ENCODE peak calls at places on chromosomes 16 and 17, in eight cellular contexts. J is body of pancreas; O is CD8-positive, alpha-beta T cell; L is DND-41; W is HepG2; B is OCI-LY7; N is heart right ventricle; A is ascending aorta. Q is an unnamed sample.
A peak's percentile ranks its signal among the peaks of the same experiment; 100 is the strongest.

GRCh38 chr16:48523415-48524204 is 86.4 kb downstream of the N4BP1 start:
- DNase-seq in J (no peak), O (no peak), L (no peak), W (no peak), B (no peak), N (no peak), A (no peak), Q (no peak)

GRCh38 chr17:42050360-42051012 is at the start of gene C17orf113:
- DNase-seq in J (peak; percentile 77), O (peak; percentile 73), L (no peak), W (peak; percentile 51), B (no peak), N (peak; percentile 59), A (no peak), Q (peak; percentile 31)

GRCh38 chr16:49757744-49758069 is 98.2 kb downstream of the ZNF423 start:
- DNase-seq in J (no peak), O (no peak), L (no peak), W (no peak), B (no peak), N (no peak), A (no peak), Q (no peak)

GRCh38 chr16:30060354-30061194 is 5.0 kb upstream of the ALDOA start:
- DNase-seq in J (no peak), O (no peak), L (no peak), W (no peak), B (no peak), N (peak; percentile 56), A (no peak), Q (no peak)

GRCh38 chr17:78252111-78252634 is 20.7 kb downstream of the TMEM235 start:
- DNase-seq in J (peak; percentile 14), O (peak; percentile 91), L (peak; percentile 88), W (no peak), B (peak; percentile 94), N (no peak), A (no peak), Q (peak; percentile 97)

GRCh38 chr16:23435500-23435899 is 17.5 kb downstream of the COG7 start:
- DNase-seq in J (peak; percentile 64), O (peak; percentile 70), L (peak; percentile 74), W (peak; percentile 77), B (peak; percentile 78), N (peak; percentile 41), A (peak; percentile 14), Q (peak; percentile 48)

GRCh38 chr16:88691924-88692560 is 5.7 kb upstream of the SNAI3 start:
- DNase-seq in J (no peak), O (no peak), L (peak; percentile 49), W (no peak), B (no peak), N (no peak), A (no peak), Q (no peak)

GRCh38 chr17:56896968-56897359 is 16.9 kb downstream of the TRIM25 start:
- DNase-seq in J (peak; percentile 32), O (no peak), L (no peak), W (no peak), B (peak; percentile 27), N (no peak), A (no peak), Q (no peak)

GRCh38 chr17:48213797-48214196 is 106.2 kb downstream of the SNX11 start:
- DNase-seq in J (peak; percentile 13), O (no peak), L (no peak), W (no peak), B (no peak), N (no peak), A (no peak), Q (no peak)

GRCh38 chr16:87795336-87795735 is 29.6 kb upstream of the KLHDC4 start:
- DNase-seq in J (no peak), O (no peak), L (no peak), W (no peak), B (no peak), N (no peak), A (no peak), Q (no peak)

DNA sequence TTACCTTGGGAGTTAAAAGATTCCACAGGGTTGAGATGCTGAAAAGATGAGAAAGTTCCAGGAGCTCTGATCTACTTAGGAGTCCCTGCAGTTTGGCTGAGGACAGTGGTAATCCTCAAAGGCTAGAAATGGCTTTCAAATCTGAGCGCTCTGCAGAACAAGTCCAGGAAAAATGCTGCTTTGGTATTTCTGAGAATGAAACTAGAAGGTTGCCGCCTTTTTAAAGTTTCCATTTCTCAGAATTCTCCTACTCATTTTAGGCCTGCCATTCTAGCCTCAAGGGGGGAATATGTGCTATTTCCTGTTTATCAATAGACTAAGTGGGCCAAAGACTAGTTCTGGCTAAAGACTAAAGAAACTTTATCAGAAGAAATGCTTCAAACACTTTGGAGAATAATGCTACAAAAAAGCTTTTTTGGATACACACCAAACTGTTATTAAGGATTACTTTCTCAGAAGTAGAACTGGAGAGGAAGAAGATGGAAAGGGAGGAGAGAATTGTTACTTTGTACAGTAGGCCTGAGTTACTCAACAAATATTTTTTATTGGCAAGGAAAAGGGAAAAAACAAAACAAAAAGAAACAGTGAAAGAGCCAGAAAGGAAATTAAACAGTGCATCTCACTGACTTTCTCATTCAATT is at the start of gene SLFN12L:
- DNase-seq in J (no peak), O (no peak), L (peak; percentile 83), W (no peak), B (no peak), N (no peak), A (no peak), Q (peak; percentile 51)
- H3K27ac ChIP-seq in J (no peak within 1 kb of the TSS), O (peak within 1 kb of the TSS; percentile 59), L (peak within 1 kb of the TSS; percentile 96), W (no peak within 1 kb of the TSS), B (no peak within 1 kb of the TSS), N (peak within 1 kb of the TSS; percentile 88), A (no peak within 1 kb of the TSS), Q (peak within 1 kb of the TSS; percentile 74)

GRCh38 chr16:456891-457483 is 31.5 kb downstream of the RAB11FIP3 start:
- DNase-seq in J (no peak), O (no peak), L (no peak), W (no peak), B (no peak), N (no peak), A (no peak), Q (no peak)
- H3K4me3 ChIP-seq in J (no peak overlapping the region), O (no peak overlapping the region), L (no peak overlapping the region), W (no peak overlapping the region), B (no peak overlapping the region), N (no peak overlapping the region), A (no peak overlapping the region), Q (no peak overlapping the region)

DNA sequence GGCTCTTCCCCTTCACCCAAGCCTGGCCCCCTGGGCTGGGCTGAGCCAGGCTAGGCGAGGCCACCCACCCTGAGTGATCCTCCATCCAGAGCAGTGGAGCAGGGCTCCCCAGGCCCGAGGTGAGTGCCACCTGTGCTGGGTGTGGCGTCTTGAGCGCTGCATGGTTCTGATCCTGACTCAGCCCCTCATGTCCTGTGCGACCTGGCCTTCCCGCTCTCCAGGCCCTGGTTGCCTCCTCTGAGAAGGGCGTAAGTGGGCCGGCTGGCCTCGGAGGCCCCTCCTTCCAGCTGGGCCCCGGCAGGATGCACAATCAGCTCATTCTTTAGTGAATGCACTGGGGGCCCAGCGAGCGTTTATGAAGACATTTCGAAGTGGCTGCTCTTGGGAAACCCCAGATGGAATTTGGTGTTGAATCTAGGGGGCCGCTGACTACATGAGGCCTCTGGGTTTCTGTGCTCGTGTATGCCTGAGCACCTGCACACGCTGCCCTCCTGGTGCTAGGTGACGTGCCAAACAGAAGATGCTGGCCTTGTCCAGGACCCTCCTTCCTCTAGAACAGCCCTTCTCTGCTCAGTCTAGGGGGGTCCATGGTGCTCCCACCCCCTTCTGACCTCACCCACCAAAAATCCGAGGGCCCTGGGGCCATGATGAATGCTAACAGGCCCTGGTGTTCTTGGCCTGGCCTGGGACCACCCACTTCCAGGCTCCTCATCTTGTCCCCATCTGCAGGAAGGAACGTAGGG is 3.7 kb upstream of the TMEM92 start:
- DNase-seq in J (peak; percentile 7), O (no peak), L (no peak), W (no peak), B (no peak), N (peak; percentile 37), A (no peak), Q (no peak)
- H3K4me1 ChIP-seq in J (peaks cover 16% of the 10 kb centered on the region), O (peaks cover 6% of the 10 kb centered on the region), L (peaks cover 10% of the 10 kb centered on the region), W (peaks cover 31% of the 10 kb centered on the region), B (no peaks in the 10 kb centered on the region), N (peaks cover 46% of the 10 kb centered on the region), A (peaks cover 16% of the 10 kb centered on the region), Q (no peaks in the 10 kb centered on the region)

GRCh38 chr17:4854181-4854681 is 21.1 kb downstream of the MINK1 start:
- DNase-seq in J (no peak), O (no peak), L (no peak), W (peak; percentile 23), B (no peak), N (no peak), A (no peak), Q (no peak)

GRCh38 chr17:4856271-4856936 is 23.3 kb downstream of the MINK1 start:
- DNase-seq in J (no peak), O (no peak), L (no peak), W (no peak), B (no peak), N (no peak), A (no peak), Q (no peak)

GRCh38 chr17:4858068-4858879 is 25.1 kb downstream of the MINK1 start:
- DNase-seq in J (no peak), O (no peak), L (no peak), W (peak; percentile 74), B (no peak), N (peak; percentile 32), A (no peak), Q (no peak)

GRCh38 chr17:4858880-4859260 is 25.7 kb downstream of the MINK1 start:
- DNase-seq in J (peak; percentile 76), O (no peak), L (no peak), W (no peak), B (no peak), N (peak; percentile 63), A (no peak), Q (no peak)

GRCh38 chr17:4856937-4857314 is 23.8 kb downstream of the MINK1 start:
- DNase-seq in J (no peak), O (no peak), L (no peak), W (no peak), B (no peak), N (no peak), A (no peak), Q (no peak)
- H3K27ac ChIP-seq in J (no peak overlapping the region), O (no peak overlapping the region), L (no peak overlapping the region), W (no peak overlapping the region), B (no peak overlapping the region), N (peak overlapping the region; percentile 56), A (no peak overlapping the region), Q (no peak overlapping the region)

GRCh38 chr16:85284138-85284897 is 172.0 kb upstream of the CIBAR2 start:
- DNase-seq in J (no peak), O (no peak), L (no peak), W (no peak), B (no peak), N (no peak), A (no peak), Q (no peak)
- H3K4me3 ChIP-seq in J (no peak overlapping the region), O (no peak overlapping the region), L (no peak overlapping the region), W (no peak overlapping the region), B (no peak overlapping the region), N (no peak overlapping the region), A (no peak overlapping the region), Q (no peak overlapping the region)